ENCODE peak calls at places on chromosomes 1 and 21, in seven cellular contexts. One of them, this sample, is unnamed.

GRCh38 chr1:91783423-91784162 is 102.4 kb downstream of the TGFBR3 start:
- DNase-seq in endothelial cell of umbilical vein: peak; percentile 87
- DNase-seq in GM12892: no peak
- DNase-seq in A549: no peak
- DNase-seq in adrenal gland: no peak
- DNase-seq in prostate gland: no peak
- DNase-seq in breast epithelium: no peak
- DNase-seq in this sample: no peak

GRCh38 chr1:110579460-110579859 is 26.7 kb downstream of the KCNA2 start:
- DNase-seq in endothelial cell of umbilical vein: no peak
- DNase-seq in GM12892: no peak
- DNase-seq in A549: no peak
- DNase-seq in adrenal gland: no peak
- DNase-seq in prostate gland: no peak
- DNase-seq in breast epithelium: no peak
- DNase-seq in this sample: no peak

GRCh38 chr1:71839876-71840275 is 442.5 kb downstream of the NEGR1 start:
- DNase-seq in endothelial cell of umbilical vein: no peak
- DNase-seq in GM12892: no peak
- DNase-seq in A549: no peak
- DNase-seq in adrenal gland: no peak
- DNase-seq in prostate gland: no peak
- DNase-seq in breast epithelium: no peak
- DNase-seq in this sample: no peak

GRCh38 chr1:172397221-172397620 is 23.3 kb upstream of the C1orf105 start:
- DNase-seq in endothelial cell of umbilical vein: peak; percentile 63
- DNase-seq in GM12892: no peak
- DNase-seq in A549: no peak
- DNase-seq in adrenal gland: no peak
- DNase-seq in prostate gland: no peak
- DNase-seq in breast epithelium: no peak
- DNase-seq in this sample: no peak

GRCh38 chr1:37793773-37794371 is at the start of gene MANEAL:
- DNase-seq in endothelial cell of umbilical vein: peak; percentile 24
- DNase-seq in GM12892: peak; percentile 76
- DNase-seq in A549: peak; percentile 39
- DNase-seq in adrenal gland: peak; percentile 46
- DNase-seq in prostate gland: peak; percentile 13
- DNase-seq in breast epithelium: no peak
- DNase-seq in this sample: peak; percentile 82

GRCh38 chr1:157992031-157992568 is 1.3 kb upstream of the KIRREL1 start:
- DNase-seq in endothelial cell of umbilical vein: peak; percentile 73
- DNase-seq in GM12892: no peak
- DNase-seq in A549: peak; percentile 69
- DNase-seq in adrenal gland: peak; percentile 65
- DNase-seq in prostate gland: peak; percentile 59
- DNase-seq in breast epithelium: no peak
- DNase-seq in this sample: peak; percentile 45

GRCh38 chr1:235783148-235783776 is 83.4 kb downstream of the LYST start:
- DNase-seq in endothelial cell of umbilical vein: peak; percentile 52
- DNase-seq in GM12892: no peak
- DNase-seq in A549: peak; percentile 15
- DNase-seq in adrenal gland: no peak
- DNase-seq in prostate gland: no peak
- DNase-seq in breast epithelium: no peak
- DNase-seq in this sample: no peak

GRCh38 chr1:214402583-214403216 is 121.7 kb downstream of the SMYD2 start:
- DNase-seq in endothelial cell of umbilical vein: peak; percentile 81
- DNase-seq in GM12892: no peak
- DNase-seq in A549: no peak
- DNase-seq in adrenal gland: no peak
- DNase-seq in prostate gland: no peak
- DNase-seq in breast epithelium: no peak
- DNase-seq in this sample: no peak

GRCh38 chr1:235047331-235047871 is 81.2 kb downstream of the TOMM20 start:
- DNase-seq in endothelial cell of umbilical vein: no peak
- DNase-seq in GM12892: no peak
- DNase-seq in A549: no peak
- DNase-seq in adrenal gland: no peak
- DNase-seq in prostate gland: no peak
- DNase-seq in breast epithelium: no peak
- DNase-seq in this sample: no peak

GRCh38 chr21:35048183-35048601 is 910 bp downstream of the RUNX1 start:
- DNase-seq in endothelial cell of umbilical vein: no peak
- DNase-seq in GM12892: no peak
- DNase-seq in A549: no peak
- DNase-seq in adrenal gland: peak; percentile 33
- DNase-seq in prostate gland: no peak
- DNase-seq in breast epithelium: no peak
- DNase-seq in this sample: no peak

GRCh38 chr1:236836157-236836556 is 41.1 kb downstream of the MTR start:
- DNase-seq in endothelial cell of umbilical vein: no peak
- DNase-seq in GM12892: no peak
- DNase-seq in A549: no peak
- DNase-seq in adrenal gland: no peak
- DNase-seq in prostate gland: no peak
- DNase-seq in breast epithelium: no peak
- DNase-seq in this sample: no peak

GRCh38 chr21:32101206-32101763 is 177.6 kb downstream of the MIS18A start:
- DNase-seq in endothelial cell of umbilical vein: no peak
- DNase-seq in GM12892: no peak
- DNase-seq in A549: no peak
- DNase-seq in adrenal gland: no peak
- DNase-seq in prostate gland: no peak
- DNase-seq in breast epithelium: no peak
- DNase-seq in this sample: no peak

DNA sequence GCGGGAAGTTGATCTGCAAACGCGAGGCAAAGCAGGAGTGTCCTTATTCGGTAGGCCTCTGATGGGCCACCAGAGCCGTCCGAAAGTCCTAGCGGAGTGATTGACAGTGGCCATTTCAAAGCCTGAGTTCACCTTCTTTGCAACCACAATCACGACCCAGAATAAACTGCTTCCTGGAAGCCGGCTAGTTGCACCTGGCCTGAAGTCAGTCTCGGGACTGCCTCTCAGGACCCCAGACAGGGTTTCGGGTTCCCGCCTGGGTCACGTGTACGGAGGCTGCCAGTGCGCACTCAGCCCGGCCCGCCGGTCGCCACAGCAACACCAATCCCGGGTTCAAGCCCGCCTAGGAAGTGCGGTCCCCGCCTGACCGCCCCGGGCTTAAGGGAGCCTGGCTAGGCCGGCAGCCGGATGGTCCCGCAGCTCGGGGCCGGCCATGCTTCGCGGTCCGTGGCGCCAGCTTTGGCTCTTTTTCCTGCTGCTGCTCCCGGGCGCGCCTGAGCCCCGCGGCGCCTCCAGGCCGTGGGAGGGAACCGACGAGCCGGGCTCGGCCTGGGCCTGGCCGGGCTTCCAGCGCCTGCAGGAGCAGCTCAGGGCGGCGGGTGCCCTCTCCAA is at the start of gene TOR3A:
- DNase-seq in endothelial cell of umbilical vein: peak; percentile 89
- DNase-seq in GM12892: peak; percentile 95
- DNase-seq in A549: peak; percentile 83
- DNase-seq in adrenal gland: peak; percentile 94
- DNase-seq in prostate gland: peak; percentile 96
- DNase-seq in breast epithelium: peak; percentile 89
- DNase-seq in this sample: peak; percentile 86
- TF ChIP-seq POLR2A in endothelial cell of umbilical vein: peak; percentile 88
- TF ChIP-seq POLR2A in GM12892: peak; percentile 94
- TF ChIP-seq POLR2A in A549: peak; percentile 88
- TF ChIP-seq POLR2A in adrenal gland: peak; percentile 64
- TF ChIP-seq POLR2A in prostate gland: peak; percentile 87
- TF ChIP-seq POLR2A in breast epithelium: no peak
- TF ChIP-seq POLR2A in this sample: peak; percentile 96

DNA sequence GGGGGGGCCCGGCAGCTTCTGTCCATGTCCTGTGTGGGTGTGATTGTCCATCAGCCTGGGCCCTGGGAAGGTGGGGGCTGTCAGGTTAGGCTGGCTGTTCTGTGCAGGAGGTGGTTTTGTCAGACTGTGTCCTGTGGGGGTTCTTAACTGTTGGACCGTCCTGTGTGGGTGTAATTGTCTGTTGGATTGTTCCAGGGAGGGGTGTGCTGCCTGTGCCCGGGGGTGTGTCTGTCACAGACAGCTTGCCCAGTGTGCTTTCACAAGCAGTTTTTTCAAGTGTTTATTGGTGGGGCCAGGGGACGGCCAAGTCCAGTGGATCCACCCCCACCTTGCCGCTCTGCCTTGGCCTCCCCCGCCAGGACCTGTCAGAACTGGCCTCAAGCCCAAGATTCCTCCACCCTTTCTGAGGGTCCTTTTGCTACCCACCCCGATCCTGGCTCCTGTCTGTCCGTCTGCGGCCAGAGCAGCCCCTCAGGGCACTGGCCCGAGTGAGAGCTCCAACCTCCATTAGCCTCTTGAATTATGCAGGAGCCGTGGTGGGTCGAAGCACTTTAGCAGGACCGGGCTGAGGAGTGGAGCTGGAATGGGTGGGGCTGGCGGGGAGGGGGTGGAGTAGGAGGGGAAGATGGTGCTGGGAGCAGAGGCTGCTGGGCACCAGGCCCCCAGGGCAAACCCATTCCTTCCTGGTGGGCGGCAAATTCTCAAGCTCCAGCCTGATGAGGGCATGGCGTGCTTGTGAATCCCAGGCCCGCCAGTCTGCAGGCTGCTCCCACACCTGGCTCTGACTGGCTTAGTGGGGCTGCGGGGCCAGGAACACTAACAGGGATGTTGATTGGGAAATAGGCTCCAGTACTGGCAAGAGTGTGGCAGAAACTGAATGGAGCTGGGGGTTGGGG is 47.2 kb downstream of the PTPRF start:
- DNase-seq in endothelial cell of umbilical vein: no peak
- DNase-seq in GM12892: no peak
- DNase-seq in A549: no peak
- DNase-seq in adrenal gland: no peak
- DNase-seq in prostate gland: peak; percentile 69
- DNase-seq in breast epithelium: no peak
- DNase-seq in this sample: no peak
- TF ChIP-seq POLR2A in endothelial cell of umbilical vein: no peak
- TF ChIP-seq POLR2A in GM12892: no peak
- TF ChIP-seq POLR2A in A549: no peak
- TF ChIP-seq POLR2A in adrenal gland: no peak
- TF ChIP-seq POLR2A in prostate gland: no peak
- TF ChIP-seq POLR2A in breast epithelium: no peak
- TF ChIP-seq POLR2A in this sample: no peak

DNA sequence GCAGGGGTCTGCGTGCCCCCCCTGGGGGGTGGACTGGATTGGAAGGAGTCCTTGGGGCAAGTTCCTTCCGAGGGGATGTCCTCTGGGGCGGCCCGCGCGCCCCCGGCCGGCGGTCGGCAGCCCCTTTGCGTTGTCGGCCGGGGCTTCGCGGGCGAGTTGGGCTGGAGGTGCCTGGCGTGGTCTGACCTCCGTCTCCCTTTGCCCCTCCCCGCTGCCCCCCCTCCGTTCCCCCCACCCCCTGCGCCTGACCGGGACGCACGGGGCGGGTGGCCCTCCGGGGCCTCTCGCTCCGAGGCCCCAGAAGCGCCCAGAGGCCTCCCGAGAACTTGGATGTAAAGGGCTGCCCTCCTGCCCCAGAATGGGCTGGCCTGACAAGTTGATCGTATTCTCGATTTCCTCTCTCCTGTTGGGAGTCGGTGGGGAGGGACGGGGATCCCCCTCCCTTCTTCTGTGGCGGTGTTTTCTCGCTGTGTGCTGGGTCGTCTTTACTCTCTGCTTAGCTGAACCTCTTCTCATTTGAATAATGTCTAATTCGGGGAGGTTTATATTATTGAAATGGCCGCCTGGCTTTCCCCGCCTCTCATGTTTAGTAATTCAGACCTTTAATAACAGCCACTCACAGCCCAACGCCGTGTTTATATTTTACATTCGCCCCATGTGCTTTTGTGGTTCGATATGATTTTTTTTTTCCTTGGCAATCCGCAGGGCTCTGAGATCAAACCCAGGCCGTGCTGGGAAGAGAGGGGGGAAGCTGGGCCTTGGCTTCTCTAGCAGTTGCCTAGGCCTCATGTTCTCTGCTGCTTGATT is 1.3 kb downstream of the POU2F1 start:
- DNase-seq in endothelial cell of umbilical vein: peak; percentile 81
- DNase-seq in GM12892: peak; percentile 24
- DNase-seq in A549: peak; percentile 17
- DNase-seq in adrenal gland: peak; percentile 69
- DNase-seq in prostate gland: peak; percentile 77
- DNase-seq in breast epithelium: peak; percentile 55
- DNase-seq in this sample: peak; percentile 19
- TF ChIP-seq POLR2A in endothelial cell of umbilical vein: no peak
- TF ChIP-seq POLR2A in GM12892: peak; percentile 67
- TF ChIP-seq POLR2A in A549: no peak
- TF ChIP-seq POLR2A in adrenal gland: peak; percentile 64
- TF ChIP-seq POLR2A in prostate gland: peak; percentile 87
- TF ChIP-seq POLR2A in breast epithelium: peak; percentile 41
- TF ChIP-seq POLR2A in this sample: no peak

GRCh38 chr1:2392686-2393085 is 1.0 kb downstream of the RER1 start:
- DNase-seq in endothelial cell of umbilical vein: no peak
- DNase-seq in GM12892: no peak
- DNase-seq in A549: no peak
- DNase-seq in adrenal gland: no peak
- DNase-seq in prostate gland: no peak
- DNase-seq in breast epithelium: no peak
- DNase-seq in this sample: no peak

GRCh38 chr1:2392071-2392442 is 416 bp downstream of the RER1 start:
- DNase-seq in endothelial cell of umbilical vein: peak; percentile 25
- DNase-seq in GM12892: no peak
- DNase-seq in A549: peak; percentile 4
- DNase-seq in adrenal gland: no peak
- DNase-seq in prostate gland: no peak
- DNase-seq in breast epithelium: no peak
- DNase-seq in this sample: no peak

GRCh38 chr1:2389644-2390043 is 1.7 kb downstream of the MORN1 start:
- DNase-seq in endothelial cell of umbilical vein: no peak
- DNase-seq in GM12892: no peak
- DNase-seq in A549: no peak
- DNase-seq in adrenal gland: no peak
- DNase-seq in prostate gland: no peak
- DNase-seq in breast epithelium: no peak
- DNase-seq in this sample: no peak

GRCh38 chr1:2391034-2391384 is 345 bp downstream of the MORN1 start:
- DNase-seq in endothelial cell of umbilical vein: no peak
- DNase-seq in GM12892: no peak
- DNase-seq in A549: peak; percentile 37
- DNase-seq in adrenal gland: no peak
- DNase-seq in prostate gland: no peak
- DNase-seq in breast epithelium: no peak
- DNase-seq in this sample: peak; percentile 55

DNA sequence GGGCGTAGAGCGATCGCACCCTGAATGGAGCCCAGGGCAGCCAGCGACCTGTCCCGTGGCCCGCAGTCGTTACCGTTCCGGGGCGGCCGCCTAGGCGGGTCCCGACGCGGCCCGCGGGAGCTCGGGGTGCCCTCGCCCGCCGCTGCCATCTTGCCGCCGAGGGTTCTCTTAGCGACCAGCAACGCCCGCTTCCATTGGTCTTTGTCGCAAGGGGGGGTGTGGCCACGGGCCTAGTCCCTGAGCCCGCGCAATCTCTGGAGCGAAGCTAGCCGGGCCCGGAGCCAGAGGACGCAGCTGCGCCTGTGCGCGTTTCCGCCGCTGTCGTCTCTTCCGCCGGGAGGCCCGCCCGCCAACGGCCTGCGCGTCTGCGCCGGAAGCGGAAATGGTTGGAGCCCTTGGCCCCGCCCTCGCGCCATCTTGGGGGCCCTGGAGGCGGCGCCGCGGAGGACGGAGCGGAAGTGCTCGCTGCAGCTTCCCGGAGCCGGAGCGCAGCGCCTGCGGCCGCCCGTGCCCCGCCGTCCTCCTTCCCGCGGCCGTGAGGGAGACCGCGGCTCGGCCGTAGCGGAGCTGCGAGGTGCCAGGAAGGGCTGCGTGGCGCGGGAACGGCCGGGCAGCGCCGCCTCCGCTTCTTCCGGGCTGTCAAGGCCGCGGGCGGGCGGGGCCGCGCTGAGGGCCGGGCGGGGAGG is at the start of the genes MORN1 and RER1:
- DNase-seq in endothelial cell of umbilical vein: peak; percentile 100
- DNase-seq in GM12892: peak; percentile 99
- DNase-seq in A549: peak; percentile 84
- DNase-seq in adrenal gland: peak; percentile 99
- DNase-seq in prostate gland: peak; percentile 98
- DNase-seq in breast epithelium: peak; percentile 99
- DNase-seq in this sample: peak; percentile 96
- TF ChIP-seq POLR2A in endothelial cell of umbilical vein: peak; percentile 55
- TF ChIP-seq POLR2A in GM12892: peak; percentile 91
- TF ChIP-seq POLR2A in A549: peak; percentile 65
- TF ChIP-seq POLR2A in adrenal gland: peak; percentile 90
- TF ChIP-seq POLR2A in prostate gland: peak; percentile 85
- TF ChIP-seq POLR2A in breast epithelium: peak; percentile 43
- TF ChIP-seq POLR2A in this sample: peak; percentile 69